ENCODE peak calls at places on chromosome 5, in ten cellular contexts. Z, U, T, N, F, R, V, Q, M and G are unnamed samples.

GRCh38 chr5:93604119-93604963 is 21.3 kb downstream of the NR2F1 start:
- DNase-seq in V (no peak), R (no peak), Q (peak; percentile 47), T (no peak), N (peak; percentile 67), Z (peak; percentile 65), F (peak; percentile 53), U (no peak), M (peak; percentile 53), G (no peak)

GRCh38 chr5:86977185-86977584 is 290.5 kb upstream of the RASA1 start:
- DNase-seq in V (peak; percentile 4), N (no peak), R (no peak), M (no peak), Q (peak; percentile 67), T (no peak), F (peak; percentile 69), Z (no peak), U (no peak), G (no peak)

GRCh38 chr5:82613886-82614285 is 335.7 kb upstream of the RPS23 start:
- DNase-seq in U (no peak), F (no peak), R (no peak), Q (no peak), M (no peak), V (no peak), T (no peak), Z (no peak), N (peak; percentile 10), G (no peak)

GRCh38 chr5:107040907-107041306 is 629.8 kb downstream of the EFNA5 start:
- DNase-seq in V (no peak), Z (no peak), U (no peak), R (no peak), Q (no peak), T (no peak), N (no peak), F (no peak), M (no peak), G (no peak)

GRCh38 chr5:61332891-61333350 is 863 bp downstream of the ZSWIM6 start:
- DNase-seq in F (peak; percentile 77), M (peak; percentile 80), R (no peak), Q (peak; percentile 69), V (peak; percentile 52), U (peak; percentile 30), Z (peak; percentile 76), N (peak; percentile 66), T (no peak), G (no peak)

GRCh38 chr5:175516933-175517823 is 38.8 kb downstream of the SFXN1 start:
- DNase-seq in U (no peak), N (no peak), T (no peak), F (peak; percentile 18), V (no peak), M (no peak), Z (no peak), R (no peak), Q (no peak), G (no peak)

GRCh38 chr5:775960-776861 is 8.3 kb downstream of the ZDHHC11B start:
- DNase-seq in R (no peak), V (no peak), U (no peak), N (no peak), T (no peak), F (no peak), Q (no peak), M (no peak), Z (no peak), G (peak; percentile 25)

GRCh38 chr5:152437861-152438260 is 32.8 kb upstream of the NMUR2 start:
- DNase-seq in M (no peak), R (no peak), F (no peak), T (no peak), Q (no peak), U (no peak), Z (no peak), V (no peak), N (no peak), G (no peak)

GRCh38 chr5:134561871-134562296 is 36.4 kb downstream of the JADE2 start:
- DNase-seq in U (no peak), N (peak; percentile 74), Q (peak; percentile 54), Z (peak; percentile 96), T (no peak), V (peak; percentile 55), F (peak; percentile 93), M (no peak), R (no peak), G (no peak)

GRCh38 chr5:180969406-180969805 is 19.2 kb upstream of the BTNL3 start:
- DNase-seq in T (no peak), M (no peak), N (no peak), Q (no peak), U (no peak), V (no peak), R (no peak), Z (no peak), F (no peak), G (no peak)

GRCh38 chr5:107674655-107675054 is 3.9 kb upstream of the EFNA5 start:
- DNase-seq in M (no peak), R (no peak), N (peak; percentile 36), U (no peak), Z (no peak), F (peak; percentile 35), V (no peak), Q (no peak), T (no peak), G (no peak)

GRCh38 chr5:172404746-172405145 is 49.6 kb downstream of the SH3PXD2B start:
- DNase-seq in V (no peak), M (no peak), U (no peak), F (no peak), T (no peak), N (no peak), Q (no peak), R (no peak), Z (no peak), G (no peak)

GRCh38 chr5:11719888-11720481 is 184.3 kb downstream of the CTNND2 start:
- DNase-seq in Q (no peak), U (no peak), N (no peak), R (no peak), Z (peak; percentile 85), V (peak; percentile 39), F (no peak), M (no peak), T (no peak), G (no peak)

GRCh38 chr5:107809201-107810034 is 138.7 kb upstream of the EFNA5 start:
- DNase-seq in N (peak; percentile 48), V (no peak), Q (peak; percentile 42), R (no peak), F (no peak), T (no peak), Z (no peak), M (no peak), U (no peak), G (no peak)

GRCh38 chr5:141783599-141784296 is 94.5 kb downstream of the PCDH1 start:
- DNase-seq in Q (no peak), M (no peak), Z (peak; percentile 71), R (no peak), N (no peak), T (no peak), U (peak; percentile 23), V (no peak), F (no peak), G (no peak)

GRCh38 chr5:15794117-15794985 is 294.4 kb downstream of the FBXL7 start:
- DNase-seq in T (no peak), M (no peak), R (no peak), N (peak; percentile 24), Q (no peak), F (peak; percentile 56), Z (no peak), U (no peak), V (no peak), G (no peak)
- TF ChIP-seq CTCF in T (peak; percentile 38), M (peak; percentile 14), R (peak; percentile 22), N (peak; percentile 44), Q (peak; percentile 39), F (peak; percentile 37), Z (peak; percentile 20), U (no peak), V (peak; percentile 58), G (peak; percentile 27)

DNA sequence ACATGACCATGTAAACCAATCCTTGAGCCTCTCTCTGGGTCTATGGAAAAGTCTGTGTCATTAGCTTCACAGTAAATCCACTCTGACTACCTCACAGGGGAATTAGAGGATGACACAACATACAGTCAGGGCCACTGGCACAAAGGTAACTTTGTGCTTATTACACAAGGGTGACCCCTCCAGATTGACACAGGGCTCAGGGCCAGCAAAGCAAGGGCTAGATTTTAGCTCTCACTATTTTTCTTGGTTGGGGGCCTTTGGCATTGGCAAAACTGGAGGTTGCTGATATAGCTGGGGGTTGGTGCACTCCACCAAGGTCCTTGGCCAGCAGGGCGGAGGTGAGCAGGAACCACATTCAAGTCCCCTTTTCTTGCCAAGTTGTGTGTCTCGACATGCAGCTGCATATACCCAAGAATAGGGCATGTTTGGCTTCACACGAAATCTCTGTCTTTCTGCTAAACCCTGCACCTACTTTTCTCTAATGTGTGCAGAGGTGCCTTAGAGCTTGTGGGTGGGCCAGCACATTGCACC is 15.2 kb upstream of the OSMR start:
- DNase-seq in U (no peak), V (no peak), T (no peak), Z (no peak), N (peak; percentile 74), Q (no peak), R (no peak), M (no peak), F (no peak), G (no peak)
- TF ChIP-seq CTCF in U (no peak), V (no peak), T (no peak), Z (no peak), N (no peak), Q (no peak), R (no peak), M (no peak), F (no peak), G (no peak)

GRCh38 chr5:66603881-66604280 is 7.7 kb downstream of the MAST4 start:
- DNase-seq in F (no peak), Q (no peak), T (no peak), V (no peak), N (no peak), M (no peak), Z (no peak), R (no peak), U (no peak), G (no peak)

GRCh38 chr5:66608501-66608900 is 12.3 kb downstream of the MAST4 start:
- DNase-seq in V (no peak), M (no peak), U (no peak), R (no peak), T (no peak), F (no peak), Q (no peak), N (no peak), Z (no peak), G (no peak)

GRCh38 chr5:66602621-66603020 is 6.4 kb downstream of the MAST4 start:
- DNase-seq in N (no peak), Q (no peak), Z (no peak), T (no peak), V (no peak), F (peak; percentile 10), U (no peak), R (no peak), M (no peak), G (no peak)

GRCh38 chr5:66606713-66607112 is 10.5 kb downstream of the MAST4 start:
- DNase-seq in T (no peak), R (no peak), Q (no peak), V (no peak), M (no peak), Z (no peak), N (no peak), U (no peak), F (no peak), G (no peak)

GRCh38 chr5:66603164-66603563 is 7.0 kb downstream of the MAST4 start:
- DNase-seq in N (no peak), R (no peak), V (no peak), T (no peak), U (no peak), F (no peak), Q (no peak), Z (no peak), M (no peak), G (no peak)
- TF ChIP-seq CTCF in N (no peak), R (no peak), V (no peak), T (no peak), U (no peak), F (no peak), Q (no peak), Z (no peak), M (no peak), G (no peak)

GRCh38 chr5:154754460-154755360 is 467 bp upstream of the LARP1 start:
- DNase-seq in Q (peak; percentile 98), T (peak; percentile 97), V (peak; percentile 100), M (peak; percentile 100), F (peak; percentile 100), N (peak; percentile 98), U (peak; percentile 99), Z (peak; percentile 99), R (peak; percentile 92), G (peak; percentile 84)
- TF ChIP-seq CTCF in Q (peak; percentile 42), T (peak; percentile 41), V (peak; percentile 60), M (peak; percentile 27), F (peak; percentile 45), N (peak; percentile 58), U (peak; percentile 20), Z (no peak), R (peak; percentile 46), G (peak; percentile 38)